ENCODE peak calls at places on chromosome X, in nine cellular contexts. A is CD4-positive, CD25-positive, alpha-beta regulatory T cell; I is NCI-H1436; D is WTC11; J is T-helper 9 cell; K is GM20000; N is OCI-LY7; M is lung; F is neural progenitor cell. B is an unnamed sample.
A peak's percentile ranks its signal among the peaks of the same experiment; 100 is the strongest.

GRCh38 chrX:65034641-65035450 is 58.6 kb upstream of the ZC4H2 start:
- DNase-seq in M (peak; percentile 63), D (peak; percentile 85), F (peak; percentile 93), J (peak; percentile 66), A (peak; percentile 67), N (peak; percentile 87), K (peak; percentile 83), I (peak; percentile 45), B (peak; percentile 75)

GRCh38 chrX:129000018-129000417 is 523.3 kb downstream of the SMARCA1 start:
- DNase-seq in F (no peak), J (no peak), A (no peak), I (peak; percentile 71), N (no peak), D (no peak), M (no peak), K (no peak), B (no peak)

GRCh38 chrX:4263005-4263404 is 549.6 kb upstream of the PRKX start:
- DNase-seq in J (no peak), N (no peak), A (no peak), M (no peak), D (no peak), K (no peak), F (peak; percentile 20), I (no peak), B (no peak)

GRCh38 chrX:69618803-69619202 is 2.9 kb downstream of the EDA start:
- DNase-seq in A (no peak), M (no peak), N (peak; percentile 56), J (no peak), D (peak; percentile 8), K (peak; percentile 11), I (peak; percentile 2), F (peak; percentile 14), B (no peak)

GRCh38 chrX:149504226-149504914 is 736 bp downstream of the IDS start:
- DNase-seq in I (peak; percentile 82), J (peak; percentile 54), A (peak; percentile 53), M (no peak), N (peak; percentile 85), F (peak; percentile 27), D (peak; percentile 64), K (peak; percentile 59), B (no peak)

GRCh38 chrX:150573702-150574101 is 5.3 kb downstream of the MTM1 start:
- DNase-seq in N (peak; percentile 48), F (no peak), K (no peak), I (no peak), M (no peak), D (no peak), J (no peak), A (no peak), B (no peak)

GRCh38 chrX:153411988-153412574 is 809 bp downstream of the ZFP92 start:
- DNase-seq in M (no peak), A (no peak), F (peak; percentile 43), I (no peak), J (no peak), N (peak; percentile 5), D (no peak), K (no peak), B (no peak)

GRCh38 chrX:110985470-110985869 is 110.5 kb upstream of the PAK3 start:
- DNase-seq in A (no peak), J (no peak), N (no peak), I (no peak), D (no peak), K (no peak), M (no peak), F (no peak), B (no peak)

GRCh38 chrX:12548746-12549145 is 242.5 kb upstream of the PRPS2 start:
- DNase-seq in F (peak; percentile 71), A (no peak), N (peak; percentile 26), M (no peak), K (peak; percentile 5), J (no peak), D (peak; percentile 34), I (no peak), B (peak; percentile 17)

GRCh38 chrX:103309860-103310591 is 764 bp downstream of the BEX2 start:
- DNase-seq in M (no peak), A (no peak), J (no peak), F (peak; percentile 28), D (peak; percentile 10), K (no peak), I (no peak), N (no peak), B (no peak)

GRCh38 chrX:39409246-39409917 is 608.1 kb downstream of the MID1IP1 start:
- DNase-seq in D (no peak), M (no peak), N (no peak), J (no peak), F (no peak), A (no peak), K (no peak), I (no peak), B (no peak)

GRCh38 chrX:9528498-9528897 is 63.6 kb downstream of the TBL1X start:
- DNase-seq in K (no peak), J (no peak), N (no peak), M (no peak), F (no peak), I (no peak), D (no peak), A (no peak), B (no peak)

GRCh38 chrX:133670394-133670793 is 255.1 kb upstream of the GPC4 start:
- DNase-seq in J (no peak), I (peak; percentile 29), A (no peak), N (peak; percentile 12), M (no peak), F (peak; percentile 35), K (peak; percentile 4), D (no peak), B (no peak)

GRCh38 chrX:19879742-19880378 is 7.5 kb downstream of the SH3KBP1 start:
- DNase-seq in D (no peak), F (no peak), I (no peak), M (no peak), A (no peak), K (no peak), N (no peak), J (no peak), B (no peak)

GRCh38 chrX:102712216-102712966 is at the start of gene GPRASP2:
- DNase-seq in I (peak; percentile 26), K (no peak), F (peak; percentile 66), M (peak; percentile 47), J (peak; percentile 34), N (no peak), A (no peak), D (peak; percentile 53), B (no peak)

GRCh38 chrX:63613531-63614028 is 171.4 kb downstream of the ARHGEF9 start:
- DNase-seq in F (no peak), K (no peak), J (no peak), D (no peak), A (no peak), I (no peak), N (no peak), M (no peak), B (no peak)

GRCh38 chrX:40154853-40155616 is 57.3 kb upstream of the BCOR start:
- DNase-seq in M (no peak), A (no peak), I (peak; percentile 28), F (peak; percentile 91), J (no peak), K (peak; percentile 75), N (peak; percentile 29), D (peak; percentile 50), B (no peak)

GRCh38 chrX:136209016-136209738 is 42.0 kb downstream of the MAP7D3 start:
- DNase-seq in M (no peak), J (peak; percentile 29), F (peak; percentile 44), D (peak; percentile 31), A (no peak), I (peak; percentile 8), N (no peak), K (no peak), B (no peak)

GRCh38 chrX:19886888-19887531 is 390 bp downstream of the SH3KBP1 start:
- DNase-seq in K (peak; percentile 64), A (peak; percentile 18), J (peak; percentile 23), I (no peak), M (no peak), N (no peak), D (peak; percentile 18), F (peak; percentile 42), B (no peak)

GRCh38 chrX:70332600-70332999 is 42.7 kb downstream of the KIF4A start:
- DNase-seq in F (no peak), I (no peak), A (no peak), M (no peak), K (no peak), N (no peak), J (no peak), D (no peak), B (no peak)

GRCh38 chrX:119694601-119695534 is 1.9 kb upstream of the SEPTIN6 start:
- DNase-seq in J (no peak), A (no peak), I (no peak), N (peak; percentile 57), M (no peak), D (peak; percentile 28), F (peak; percentile 31), K (no peak), B (no peak)

GRCh38 chrX:52426810-52427209 is 58.0 kb downstream of the XAGE2 start:
- DNase-seq in M (no peak), J (no peak), K (no peak), F (no peak), I (no peak), A (no peak), D (no peak), N (no peak), B (no peak)

GRCh38 chrX:40145670-40146470 is 48.1 kb upstream of the BCOR start:
- DNase-seq in F (peak; percentile 39), K (peak; percentile 40), M (no peak), I (no peak), N (no peak), J (no peak), D (no peak), A (no peak), B (no peak)

GRCh38 chrX:22059800-22060199 is 27.7 kb downstream of the PHEX start:
- DNase-seq in M (no peak), N (no peak), A (no peak), J (no peak), D (no peak), K (no peak), F (no peak), I (no peak), B (no peak)

GRCh38 chrX:153909024-153909979 is 4.8 kb downstream of the AVPR2 start:
- DNase-seq in J (no peak), A (no peak), F (peak; percentile 66), K (peak; percentile 66), M (no peak), I (no peak), D (peak; percentile 47), N (no peak), B (no peak)

GRCh38 chrX:9816094-9816700 is 30.0 kb downstream of the SHROOM2 start:
- DNase-seq in N (no peak), A (no peak), M (no peak), I (no peak), D (no peak), K (no peak), J (no peak), F (no peak), B (no peak)

GRCh38 chrX:132489256-132490085 is 633 bp upstream of the MBNL3 start:
- DNase-seq in N (peak; percentile 82), D (peak; percentile 51), K (peak; percentile 58), F (peak; percentile 66), I (peak; percentile 74), A (peak; percentile 25), M (peak; percentile 75), J (peak; percentile 34), B (peak; percentile 37)

GRCh38 chrX:13901354-13901753 is 84.5 kb upstream of the GPM6B start:
- DNase-seq in K (no peak), F (no peak), N (no peak), D (no peak), J (no peak), I (no peak), M (no peak), A (no peak), B (no peak)

GRCh38 chrX:134732152-134732551 is 73.9 kb upstream of the PLAC1 start:
- DNase-seq in D (no peak), J (no peak), N (no peak), F (no peak), M (no peak), A (no peak), K (no peak), I (no peak), B (no peak)

GRCh38 chrX:30643313-30643821 is 9.9 kb upstream of the GK start:
- DNase-seq in K (no peak), J (no peak), D (no peak), N (no peak), F (no peak), I (no peak), A (no peak), M (no peak), B (no peak)

GRCh38 chrX:115949900-115950822 is 220.4 kb upstream of the AGTR2 start:
- DNase-seq in A (no peak), N (no peak), I (no peak), K (no peak), F (peak; percentile 64), D (peak; percentile 40), M (peak; percentile 50), J (no peak), B (no peak)